ENCODE peak calls at places on chromosome 1, in eight cellular contexts. One of them, this sample, is unnamed. For H3K4me1 and H3K36me3, the result is how much of the 10 kb centered on the place peaks cover.

GRCh38 chr1:66445492-66446181 is 88.3 kb upstream of the SGIP1 start:
- DNase-seq in pancreas: no peak
- DNase-seq in BE2C: no peak
- DNase-seq in left lung: peak
- DNase-seq in psoas muscle: no peak
- DNase-seq in ovary: no peak
- DNase-seq in neural progenitor cell: peak
- DNase-seq in heart right ventricle: peak
- DNase-seq in this sample: no peak

GRCh38 chr1:167797005-167797404 is 75.2 kb downstream of the MPZL1 start:
- DNase-seq in neural progenitor cell: peak
- DNase-seq in ovary: peak
- DNase-seq in psoas muscle: peak
- DNase-seq in BE2C: no peak
- DNase-seq in pancreas: peak
- DNase-seq in heart right ventricle: peak
- DNase-seq in left lung: peak
- DNase-seq in this sample: peak

GRCh38 chr1:110607663-110608230 is 1.6 kb upstream of the KCNA2 start:
- DNase-seq in neural progenitor cell: peak
- DNase-seq in heart right ventricle: no peak
- DNase-seq in ovary: no peak
- DNase-seq in BE2C: no peak
- DNase-seq in left lung: no peak
- DNase-seq in psoas muscle: no peak
- DNase-seq in pancreas: no peak
- DNase-seq in this sample: no peak

GRCh38 chr1:157626099-157626498 is 28.2 kb upstream of the FCRL4 start:
- DNase-seq in psoas muscle: no peak
- DNase-seq in BE2C: no peak
- DNase-seq in pancreas: no peak
- DNase-seq in ovary: no peak
- DNase-seq in heart right ventricle: no peak
- DNase-seq in neural progenitor cell: peak
- DNase-seq in left lung: no peak
- DNase-seq in this sample: peak

GRCh38 chr1:218459878-218460277 is 114.7 kb downstream of the TGFB2 start:
- DNase-seq in psoas muscle: no peak
- DNase-seq in neural progenitor cell: peak
- DNase-seq in pancreas: peak
- DNase-seq in BE2C: no peak
- DNase-seq in ovary: peak
- DNase-seq in left lung: peak
- DNase-seq in heart right ventricle: peak
- DNase-seq in this sample: peak

GRCh38 chr1:66350001-66350547 is 183.9 kb upstream of the SGIP1 start:
- DNase-seq in neural progenitor cell: peak
- DNase-seq in left lung: no peak
- DNase-seq in heart right ventricle: peak
- DNase-seq in psoas muscle: no peak
- DNase-seq in BE2C: no peak
- DNase-seq in ovary: no peak
- DNase-seq in pancreas: no peak
- DNase-seq in this sample: no peak

GRCh38 chr1:55250399-55251075 is 35.4 kb upstream of the USP24 start:
- DNase-seq in left lung: no peak
- DNase-seq in neural progenitor cell: no peak
- DNase-seq in heart right ventricle: peak
- DNase-seq in ovary: no peak
- DNase-seq in psoas muscle: no peak
- DNase-seq in pancreas: no peak
- DNase-seq in BE2C: no peak
- DNase-seq in this sample: no peak

GRCh38 chr1:869499-870244 is 54.1 kb upstream of the SAMD11 start:
- DNase-seq in ovary: peak
- DNase-seq in left lung: peak
- DNase-seq in psoas muscle: peak
- DNase-seq in heart right ventricle: peak
- DNase-seq in BE2C: peak
- DNase-seq in neural progenitor cell: peak
- DNase-seq in pancreas: peak
- DNase-seq in this sample: peak

GRCh38 chr1:1760345-1760650 is 18.0 kb downstream of the NADK start:
- DNase-seq in left lung: no peak
- DNase-seq in pancreas: no peak
- DNase-seq in neural progenitor cell: no peak
- DNase-seq in BE2C: no peak
- DNase-seq in ovary: no peak
- DNase-seq in psoas muscle: no peak
- DNase-seq in heart right ventricle: no peak
- DNase-seq in this sample: no peak

GRCh38 chr1:37473431-37474050 is 839 bp upstream of the ZC3H12A start:
- DNase-seq in BE2C: no peak
- DNase-seq in left lung: peak
- DNase-seq in neural progenitor cell: no peak
- DNase-seq in ovary: peak
- DNase-seq in pancreas: no peak
- DNase-seq in heart right ventricle: no peak
- DNase-seq in psoas muscle: peak
- DNase-seq in this sample: peak

GRCh38 chr1:213582976-213583567 is 404.7 kb upstream of the PROX1 start:
- DNase-seq in ovary: no peak
- DNase-seq in BE2C: no peak
- DNase-seq in psoas muscle: no peak
- DNase-seq in pancreas: no peak
- DNase-seq in neural progenitor cell: no peak
- DNase-seq in heart right ventricle: no peak
- DNase-seq in left lung: no peak
- DNase-seq in this sample: no peak

GRCh38 chr1:79207331-79207730 is 200.8 kb upstream of the ADGRL4 start:
- DNase-seq in pancreas: no peak
- DNase-seq in heart right ventricle: no peak
- DNase-seq in left lung: no peak
- DNase-seq in ovary: no peak
- DNase-seq in BE2C: no peak
- DNase-seq in neural progenitor cell: no peak
- DNase-seq in psoas muscle: no peak
- DNase-seq in this sample: no peak

GRCh38 chr1:153793973-153794615 is 18.9 kb downstream of the SLC27A3 start:
- DNase-seq in ovary: peak
- DNase-seq in BE2C: no peak
- DNase-seq in psoas muscle: peak
- DNase-seq in pancreas: no peak
- DNase-seq in heart right ventricle: no peak
- DNase-seq in neural progenitor cell: no peak
- DNase-seq in left lung: no peak
- DNase-seq in this sample: no peak

GRCh38 chr1:153792631-153793041 is 17.4 kb downstream of the SLC27A3 start:
- DNase-seq in neural progenitor cell: peak
- DNase-seq in BE2C: no peak
- DNase-seq in psoas muscle: peak
- DNase-seq in ovary: peak
- DNase-seq in pancreas: no peak
- DNase-seq in left lung: no peak
- DNase-seq in heart right ventricle: no peak
- DNase-seq in this sample: no peak

GRCh38 chr1:153794671-153795324 is 19.6 kb downstream of the SLC27A3 start:
- DNase-seq in psoas muscle: peak
- DNase-seq in ovary: peak
- DNase-seq in BE2C: no peak
- DNase-seq in pancreas: peak
- DNase-seq in left lung: no peak
- DNase-seq in neural progenitor cell: peak
- DNase-seq in heart right ventricle: no peak
- DNase-seq in this sample: no peak

GRCh38 chr1:153791856-153792253 is 16.6 kb downstream of the SLC27A3 start:
- DNase-seq in heart right ventricle: no peak
- DNase-seq in psoas muscle: peak
- DNase-seq in ovary: no peak
- DNase-seq in left lung: no peak
- DNase-seq in BE2C: no peak
- DNase-seq in pancreas: no peak
- DNase-seq in neural progenitor cell: no peak
- DNase-seq in this sample: no peak

GRCh38 chr1:153793261-153793972 is 18.2 kb downstream of the SLC27A3 start:
- DNase-seq in heart right ventricle: no peak
- DNase-seq in BE2C: no peak
- DNase-seq in ovary: peak
- DNase-seq in psoas muscle: peak
- DNase-seq in pancreas: no peak
- DNase-seq in neural progenitor cell: peak
- DNase-seq in left lung: no peak
- DNase-seq in this sample: no peak
- H3K4me1 ChIP-seq in heart right ventricle: under half
- H3K4me1 ChIP-seq in BE2C: under half
- H3K4me1 ChIP-seq in ovary: under half
- H3K4me1 ChIP-seq in psoas muscle: under half
- H3K4me1 ChIP-seq in pancreas: under half
- H3K4me1 ChIP-seq in neural progenitor cell: under half
- H3K4me1 ChIP-seq in left lung: under half
- H3K4me1 ChIP-seq in this sample: under half

GRCh38 chr1:12005488-12006166 is 13.7 kb upstream of the MIIP start:
- DNase-seq in psoas muscle: no peak
- DNase-seq in neural progenitor cell: no peak
- DNase-seq in BE2C: no peak
- DNase-seq in left lung: no peak
- DNase-seq in ovary: no peak
- DNase-seq in pancreas: no peak
- DNase-seq in heart right ventricle: no peak
- DNase-seq in this sample: no peak
- H3K36me3 ChIP-seq in psoas muscle: half or more
- H3K36me3 ChIP-seq in neural progenitor cell: under half
- H3K36me3 ChIP-seq in BE2C: under half
- H3K36me3 ChIP-seq in left lung: under half
- H3K36me3 ChIP-seq in ovary: under half
- H3K36me3 ChIP-seq in pancreas: under half
- H3K36me3 ChIP-seq in heart right ventricle: half or more
- H3K36me3 ChIP-seq in this sample: under half

GRCh38 chr1:13748610-13749505 is 48.9 kb downstream of the PRDM2 start:
- DNase-seq in pancreas: peak
- DNase-seq in neural progenitor cell: peak
- DNase-seq in left lung: peak
- DNase-seq in ovary: peak
- DNase-seq in heart right ventricle: peak
- DNase-seq in psoas muscle: peak
- DNase-seq in BE2C: peak
- DNase-seq in this sample: peak
- TF ChIP-seq CTCF in pancreas: no peak
- TF ChIP-seq CTCF in neural progenitor cell: peak
- TF ChIP-seq CTCF in left lung: no peak
- TF ChIP-seq CTCF in ovary: peak
- TF ChIP-seq CTCF in heart right ventricle: peak
- TF ChIP-seq CTCF in psoas muscle: no peak
- TF ChIP-seq CTCF in BE2C: no peak
- TF ChIP-seq CTCF in this sample: no peak

DNA sequence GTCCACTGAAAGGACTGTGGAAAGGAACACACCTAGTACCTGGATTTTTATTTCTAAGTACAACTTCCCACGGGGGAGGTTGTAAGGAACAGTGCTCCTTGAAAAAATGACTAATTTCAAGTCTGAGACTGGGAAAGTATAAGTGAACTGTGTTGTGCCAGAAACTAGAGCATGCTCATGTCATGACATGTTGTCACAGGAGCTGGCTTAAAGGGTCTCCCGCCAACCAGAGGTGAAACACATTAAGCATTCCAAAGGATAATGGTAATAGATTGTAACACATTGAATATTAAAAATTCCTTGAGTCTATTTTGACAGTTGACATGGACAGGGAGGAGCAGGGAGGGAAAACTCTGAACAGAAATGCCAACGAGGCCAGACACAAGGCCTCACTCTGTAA is 6.3 kb downstream of the ATP2B4 start:
- DNase-seq in heart right ventricle: no peak
- DNase-seq in psoas muscle: no peak
- DNase-seq in pancreas: no peak
- DNase-seq in ovary: no peak
- DNase-seq in neural progenitor cell: no peak
- DNase-seq in BE2C: no peak
- DNase-seq in left lung: no peak
- DNase-seq in this sample: no peak
- H3K4me1 ChIP-seq in heart right ventricle: half or more
- H3K4me1 ChIP-seq in psoas muscle: under half
- H3K4me1 ChIP-seq in pancreas: under half
- H3K4me1 ChIP-seq in ovary: under half
- H3K4me1 ChIP-seq in neural progenitor cell: under half
- H3K4me1 ChIP-seq in BE2C: under half
- H3K4me1 ChIP-seq in left lung: half or more
- H3K4me1 ChIP-seq in this sample: under half

GRCh38 chr1:240242601-240243144 is 151.0 kb downstream of the FMN2 start:
- DNase-seq in ovary: no peak
- DNase-seq in left lung: no peak
- DNase-seq in BE2C: no peak
- DNase-seq in psoas muscle: no peak
- DNase-seq in neural progenitor cell: no peak
- DNase-seq in pancreas: no peak
- DNase-seq in heart right ventricle: no peak
- DNase-seq in this sample: no peak
- H3K36me3 ChIP-seq in ovary: under half
- H3K36me3 ChIP-seq in left lung: under half
- H3K36me3 ChIP-seq in BE2C: under half
- H3K36me3 ChIP-seq in psoas muscle: under half
- H3K36me3 ChIP-seq in neural progenitor cell: under half
- H3K36me3 ChIP-seq in pancreas: under half
- H3K36me3 ChIP-seq in heart right ventricle: under half
- H3K36me3 ChIP-seq in this sample: under half

DNA sequence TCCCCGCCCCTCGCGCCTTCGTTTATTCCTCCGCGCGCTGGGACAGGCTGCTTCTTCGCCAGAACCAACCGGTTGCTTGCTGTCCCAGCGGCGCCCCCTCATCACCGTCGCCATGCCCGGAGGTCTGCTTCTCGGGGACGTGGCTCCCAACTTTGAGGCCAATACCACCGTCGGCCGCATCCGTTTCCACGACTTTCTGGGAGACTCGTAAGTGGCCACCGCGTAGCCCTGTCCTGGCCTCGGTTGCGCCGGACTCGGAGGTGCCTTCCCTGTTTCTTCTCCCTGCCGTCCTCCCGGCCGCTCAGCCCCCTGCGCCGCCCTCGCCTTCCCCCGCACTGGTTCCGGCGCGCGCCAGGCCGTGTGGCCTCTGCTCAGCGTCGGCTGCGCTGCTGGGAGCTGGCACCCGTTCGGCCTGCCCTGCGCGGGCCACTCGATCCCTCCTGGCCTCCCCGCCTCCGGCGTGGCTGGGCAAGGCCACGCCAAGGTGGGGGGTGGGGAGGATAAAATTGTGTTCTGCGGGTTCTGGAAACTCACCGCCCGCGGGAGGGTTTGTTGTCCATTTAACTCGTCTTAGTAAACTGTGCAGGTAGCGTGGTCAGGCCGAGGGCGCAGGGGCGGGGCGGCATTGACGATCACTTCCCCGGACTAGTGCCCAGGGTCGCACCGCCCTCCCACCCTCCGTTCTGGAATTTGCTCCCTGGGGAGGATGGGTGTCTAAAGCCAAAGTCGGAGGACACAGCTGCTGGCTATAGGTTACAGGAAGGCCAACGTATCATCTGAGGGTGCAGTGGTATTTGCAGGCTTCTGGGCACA is at the start of gene PRDX6:
- DNase-seq in BE2C: no peak
- DNase-seq in left lung: peak
- DNase-seq in pancreas: peak
- DNase-seq in ovary: peak
- DNase-seq in heart right ventricle: peak
- DNase-seq in psoas muscle: peak
- DNase-seq in neural progenitor cell: no peak
- DNase-seq in this sample: peak
- TF ChIP-seq CTCF in BE2C: no peak
- TF ChIP-seq CTCF in left lung: no peak
- TF ChIP-seq CTCF in pancreas: no peak
- TF ChIP-seq CTCF in ovary: no peak
- TF ChIP-seq CTCF in heart right ventricle: no peak
- TF ChIP-seq CTCF in psoas muscle: no peak
- TF ChIP-seq CTCF in neural progenitor cell: no peak
- TF ChIP-seq CTCF in this sample: no peak